ENCODE peak calls at places on chromosomes 1 and 21, in four cellular contexts. J is gastrocnemius medialis, R is K562, D is ovary. I is an unnamed sample.

GRCh38 chr1:30744060-30744756 is 13.4 kb downstream of the LAPTM5 start:
- DNase-seq in J (no peak), R (no peak), D (no peak), I (no peak)

GRCh38 chr1:72431810-72432209 is 149.5 kb upstream of the NEGR1 start:
- DNase-seq in R (no peak), D (no peak), J (no peak), I (no peak)

GRCh38 chr1:207345644-207346561 is 24.4 kb downstream of the CD55 start:
- DNase-seq in D (no peak), J (no peak), R (no peak), I (no peak)

GRCh38 chr1:20931930-20932436 is 144.9 kb upstream of the HP1BP3 start:
- DNase-seq in R (no peak), J (no peak), D (no peak), I (no peak)

GRCh38 chr1:62184291-62184690 is 10.4 kb upstream of the L1TD1 start:
- DNase-seq in D (no peak), R (no peak), J (no peak), I (no peak)

GRCh38 chr21:31564439-31564838 is 95.1 kb upstream of the SOD1 start:
- DNase-seq in R (no peak), D (no peak), J (no peak), I (no peak)

GRCh38 chr1:107264561-107264960 is 123.7 kb downstream of the NTNG1 start:
- DNase-seq in D (no peak), J (no peak), R (no peak), I (no peak)

GRCh38 chr1:27057801-27058647 is 45.4 kb upstream of the TENT5B start:
- DNase-seq in J (no peak), D (no peak), R (no peak), I (no peak)

GRCh38 chr1:83512371-83513004 is 486.4 kb downstream of the TTLL7 start:
- DNase-seq in D (no peak), J (no peak), R (no peak), I (no peak)

GRCh38 chr1:89603651-89604413 is 29.1 kb upstream of the LRRC8C start:
- DNase-seq in J (no peak), D (no peak), R (no peak), I (no peak)

GRCh38 chr21:17454315-17455027 is 58.4 kb upstream of the CXADR start:
- DNase-seq in R (peak; percentile 52), J (peak; percentile 15), D (peak; percentile 52), I (peak; percentile 89)

GRCh38 chr21:42395910-42396625 is at the start of gene TMPRSS3:
- DNase-seq in D (no peak), R (no peak), J (no peak), I (no peak)

GRCh38 chr1:75265792-75266191 is 131.6 kb downstream of the LHX8 start:
- DNase-seq in R (peak; percentile 17), D (no peak), J (no peak), I (no peak)

GRCh38 chr21:21216013-21216412 is 217.8 kb downstream of the NCAM2 start:
- DNase-seq in J (no peak), D (no peak), R (no peak), I (no peak)

GRCh38 chr1:27831568-27832410 is 1.2 kb downstream of the PPP1R8 start:
- DNase-seq in D (no peak), R (no peak), J (no peak), I (no peak)

GRCh38 chr1:54728027-54728426 is 12.4 kb downstream of the TTC4 start:
- DNase-seq in J (no peak), R (no peak), D (no peak), I (no peak)

GRCh38 chr1:160437432-160438319 is 37.3 kb downstream of the VANGL2 start:
- DNase-seq in R (no peak), J (no peak), D (no peak), I (no peak)

GRCh38 chr1:219812491-219813221 is 115.7 kb downstream of the SLC30A10 start:
- DNase-seq in J (no peak), R (peak; percentile 81), D (peak; percentile 25), I (no peak)

GRCh38 chr1:19452221-19452663 is 33.1 kb downstream of the CAPZB start:
- DNase-seq in D (peak; percentile 49), J (peak; percentile 49), R (no peak), I (no peak)

GRCh38 chr1:234604726-234605492 is 5.1 kb downstream of the IRF2BP2 start:
- DNase-seq in R (peak; percentile 55), D (no peak), J (no peak), I (no peak)

GRCh38 chr1:244349581-244350001 is 102.1 kb downstream of the ADSS2 start:
- DNase-seq in J (no peak), D (no peak), R (no peak), I (no peak)

GRCh38 chr1:168672278-168672677 is 56.7 kb downstream of the DPT start:
- DNase-seq in D (no peak), J (no peak), R (no peak), I (no peak)

GRCh38 chr1:245475116-245475515 is 320.3 kb downstream of the KIF26B start:
- DNase-seq in R (no peak), D (no peak), J (no peak), I (no peak)

GRCh38 chr1:10631811-10632481 is 157.2 kb downstream of the PEX14 start:
- DNase-seq in R (no peak), D (no peak), J (no peak), I (no peak)

GRCh38 chr1:208640295-208640694 is 396.1 kb upstream of the PLXNA2 start:
- DNase-seq in D (no peak), J (no peak), R (no peak), I (peak; percentile 78)

GRCh38 chr21:30719401-30719800 is 824 bp upstream of the KRTAP21-3 start:
- DNase-seq in J (no peak), D (no peak), R (no peak), I (no peak)

GRCh38 chr1:179817789-179818188 is 59.8 kb downstream of the TOR1AIP2 start:
- DNase-seq in J (peak; percentile 62), R (no peak), D (peak; percentile 54), I (no peak)

GRCh38 chr1:204401747-204402146 is 9.9 kb downstream of the PPP1R15B start:
- DNase-seq in R (no peak), J (no peak), D (no peak), I (no peak)

GRCh38 chr1:85356130-85356529 is 79.7 kb upstream of the BCL10 start:
- DNase-seq in D (no peak), J (no peak), R (no peak), I (no peak)

GRCh38 chr1:11725616-11726015 is 10.3 kb upstream of the AGTRAP start:
- DNase-seq in D (no peak), R (no peak), J (no peak), I (no peak)

GRCh38 chr1:24111998-24112380 is at the start of gene MYOM3:
- DNase-seq in J (peak; percentile 83), R (no peak), D (no peak), I (no peak)

GRCh38 chr1:89578151-89578550 is 53.5 kb downstream of the LRRC8B start:
- DNase-seq in R (no peak), D (no peak), J (no peak), I (no peak)

GRCh38 chr1:206705187-206705586 is 20.5 kb downstream of the MAPKAPK2 start:
- DNase-seq in R (peak; percentile 33), D (no peak), J (peak; percentile 89), I (no peak)

GRCh38 chr1:159239551-159240220 is 35.0 kb downstream of the ACKR1 start:
- DNase-seq in J (no peak), D (no peak), R (no peak), I (no peak)

GRCh38 chr1:20696397-20697333 is 21.1 kb downstream of the KIF17 start:
- DNase-seq in R (peak; percentile 92), D (peak; percentile 91), J (peak; percentile 78), I (peak; percentile 94)

GRCh38 chr1:18064564-18064963 is 43.0 kb upstream of the IGSF21 start:
- DNase-seq in D (no peak), R (no peak), J (no peak), I (no peak)
- TF ChIP-seq POLR2A in D (no peak), R (no peak), J (no peak), I (no peak)

DNA sequence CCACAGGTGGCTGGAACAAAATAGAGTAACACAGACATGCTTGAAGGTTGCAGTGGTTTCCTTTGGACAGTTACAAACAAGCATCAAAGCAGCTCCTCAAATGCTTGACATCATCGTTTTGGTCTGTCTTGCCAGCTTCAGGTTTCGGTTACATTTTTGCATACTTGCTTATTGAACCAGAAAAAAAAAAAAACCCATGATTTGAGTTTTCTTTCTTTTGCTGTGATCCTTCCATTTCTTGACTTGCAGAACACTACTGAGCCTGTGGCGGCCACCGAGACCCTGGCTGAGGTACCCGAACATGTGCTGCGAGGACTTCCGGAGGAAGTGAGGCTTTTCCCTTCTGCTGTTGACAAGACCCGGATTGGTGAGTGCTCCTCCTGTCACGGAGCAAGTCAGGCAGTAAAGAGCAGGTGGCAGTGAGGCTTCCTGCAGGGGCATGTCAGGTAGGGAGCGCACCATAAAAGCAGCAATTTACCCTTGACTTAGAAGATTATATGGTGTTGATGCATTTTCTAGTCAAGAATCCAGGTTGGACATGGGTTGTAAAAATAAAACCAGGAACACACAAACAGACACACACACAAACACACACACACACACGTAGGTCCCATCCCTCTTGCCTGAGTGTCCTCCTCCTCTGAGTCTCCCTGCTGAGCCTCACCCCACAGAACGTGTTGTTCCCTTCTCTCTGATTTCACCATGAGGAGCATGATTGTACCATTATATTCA is 30.9 kb downstream of the PRDM2 start:
- DNase-seq in J (peak; percentile 27), D (no peak), R (peak; percentile 31), I (no peak)
- TF ChIP-seq POLR2A in J (no peak), D (no peak), R (no peak), I (no peak)

GRCh38 chr1:43455205-43455889 is 1.6 kb upstream of the HYI start:
- DNase-seq in D (no peak), J (no peak), R (no peak), I (no peak)

GRCh38 chr1:43451701-43452532 is 1.8 kb downstream of the HYI start:
- DNase-seq in R (no peak), J (no peak), D (no peak), I (no peak)

GRCh38 chr1:43454270-43455011 is 710 bp upstream of the HYI start:
- DNase-seq in D (peak; percentile 75), J (peak; percentile 79), R (peak; percentile 66), I (peak; percentile 96)

GRCh38 chr1:43452789-43453441 is 816 bp downstream of the HYI start:
- DNase-seq in D (peak; percentile 55), J (no peak), R (peak; percentile 40), I (no peak)

DNA sequence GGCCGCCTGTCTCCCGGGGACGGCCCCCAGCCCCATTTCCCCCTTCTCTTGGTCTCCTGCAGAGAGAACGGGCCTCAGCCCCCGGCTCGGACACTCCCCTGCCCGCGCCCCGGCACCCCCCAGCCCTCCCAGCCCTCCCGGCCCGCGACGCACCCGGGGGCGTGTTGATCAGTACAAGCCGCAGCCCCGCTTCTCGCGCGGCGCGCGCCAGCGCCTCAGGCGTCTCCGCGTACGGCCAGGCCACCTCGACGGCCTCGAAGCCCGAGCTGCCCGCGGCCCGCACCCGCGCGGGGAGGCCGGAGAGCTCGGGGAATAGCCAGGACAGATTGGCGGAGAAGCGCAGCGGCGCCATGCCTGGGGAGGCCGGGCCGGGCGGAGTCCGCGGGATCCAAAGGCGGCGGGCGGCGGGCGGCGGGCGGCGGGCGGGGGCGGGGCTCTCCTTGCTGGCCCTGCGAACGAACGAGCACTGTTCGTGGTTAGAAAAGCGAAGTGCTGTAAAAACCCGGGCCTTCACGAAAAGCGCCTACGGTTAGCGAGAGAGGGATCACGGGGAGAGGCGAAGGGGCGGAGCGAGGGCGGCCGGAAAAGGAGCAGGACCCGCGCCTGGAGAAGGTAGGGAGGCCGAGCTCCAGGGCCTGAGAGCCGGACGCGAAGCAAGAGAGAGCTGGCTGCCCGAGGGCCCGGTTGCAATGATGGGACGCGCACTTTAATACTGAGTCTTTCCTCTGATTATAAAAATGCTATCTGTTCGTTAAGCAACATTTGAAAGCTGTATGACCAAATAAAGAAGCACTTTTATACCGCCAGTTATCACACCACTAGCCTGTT is at the start of gene HYI:
- DNase-seq in D (peak; percentile 83), R (peak; percentile 48), J (peak; percentile 75), I (peak; percentile 97)
- TF ChIP-seq POLR2A in D (no peak), R (peak; percentile 1), J (no peak), I (no peak)

GRCh38 chr1:21937372-21938121 is 437 bp upstream of the HSPG2 start:
- DNase-seq in R (peak; percentile 96), D (peak; percentile 88), J (peak; percentile 76), I (no peak)
- TF ChIP-seq POLR2A in R (peak; percentile 44), D (peak; percentile 38), J (no peak), I (no peak)

I was measured in esophagus muscularis mucosa.